ENCODE peak calls at places on chromosomes 2 and 18, in eight cellular contexts. A is MM.1S; N is activated CD8-positive, alpha-beta T cell treated with anti-CD3 and anti-CD28 coated beads for 36 hours; P is PC-9; D is fibroblast of the aortic adventitia; K is GM12865; Q is Peyer's patch; L is right atrium auricular region. Z is an unnamed sample.

GRCh38 chr2:232353096-232353495 is 25.5 kb upstream of the ALPP start:
- DNase-seq in A (no peak), N (no peak), P (no peak), D (no peak), K (no peak), Q (no peak), L (no peak), Z (no peak)

GRCh38 chr2:65483763-65484162 is 51.4 kb upstream of the SPRED2 start:
- DNase-seq in A (no peak), N (no peak), P (no peak), D (no peak), K (no peak), Q (no peak), L (no peak), Z (no peak)

GRCh38 chr2:28423856-28424605 is 31.4 kb downstream of the FOSL2 start:
- DNase-seq in A (no peak), N (peak; percentile 71), P (no peak), D (peak; percentile 34), K (no peak), Q (peak; percentile 40), L (no peak), Z (no peak)

GRCh38 chr2:236659758-236660150 is 90.1 kb downstream of the ACKR3 start:
- DNase-seq in A (no peak), N (no peak), P (no peak), D (peak; percentile 99), K (no peak), Q (no peak), L (peak; percentile 59), Z (peak; percentile 80)

GRCh38 chr2:28613616-28614501 is 118.0 kb downstream of the PLB1 start:
- DNase-seq in A (peak; percentile 6), N (peak; percentile 81), P (peak; percentile 81), D (no peak), K (no peak), Q (no peak), L (no peak), Z (no peak)

GRCh38 chr2:216159646-216160045 is 50.5 kb downstream of the XRCC5 start:
- DNase-seq in A (no peak), N (no peak), P (no peak), D (no peak), K (no peak), Q (no peak), L (no peak), Z (no peak)

GRCh38 chr2:159475793-159476192 is 140.6 kb downstream of the BAZ2B start:
- DNase-seq in A (no peak), N (no peak), P (no peak), D (no peak), K (no peak), Q (no peak), L (no peak), Z (no peak)

GRCh38 chr18:77346446-77346845 is 96.8 kb downstream of the GALR1 start:
- DNase-seq in A (no peak), N (no peak), P (no peak), D (peak; percentile 19), K (no peak), Q (no peak), L (no peak), Z (no peak)

GRCh38 chr2:147082850-147083522 is 761.8 kb upstream of the ACVR2A start:
- DNase-seq in A (peak; percentile 76), N (peak; percentile 52), P (peak; percentile 41), D (peak; percentile 87), K (peak; percentile 88), Q (no peak), L (no peak), Z (peak; percentile 46)

GRCh38 chr2:96174251-96175144 is 29.3 kb upstream of the DUSP2 start:
- DNase-seq in A (peak; percentile 72), N (peak; percentile 92), P (peak; percentile 82), D (peak; percentile 53), K (peak; percentile 85), Q (peak; percentile 85), L (peak; percentile 76), Z (no peak)

GRCh38 chr2:128543646-128544045 is 225.0 kb upstream of the HS6ST1 start:
- DNase-seq in A (no peak), N (no peak), P (peak; percentile 49), D (no peak), K (no peak), Q (no peak), L (no peak), Z (peak; percentile 17)

GRCh38 chr2:235820571-235820970 is 326.7 kb downstream of the AGAP1 start:
- DNase-seq in A (no peak), N (no peak), P (no peak), D (peak; percentile 29), K (no peak), Q (no peak), L (no peak), Z (no peak)

DNA sequence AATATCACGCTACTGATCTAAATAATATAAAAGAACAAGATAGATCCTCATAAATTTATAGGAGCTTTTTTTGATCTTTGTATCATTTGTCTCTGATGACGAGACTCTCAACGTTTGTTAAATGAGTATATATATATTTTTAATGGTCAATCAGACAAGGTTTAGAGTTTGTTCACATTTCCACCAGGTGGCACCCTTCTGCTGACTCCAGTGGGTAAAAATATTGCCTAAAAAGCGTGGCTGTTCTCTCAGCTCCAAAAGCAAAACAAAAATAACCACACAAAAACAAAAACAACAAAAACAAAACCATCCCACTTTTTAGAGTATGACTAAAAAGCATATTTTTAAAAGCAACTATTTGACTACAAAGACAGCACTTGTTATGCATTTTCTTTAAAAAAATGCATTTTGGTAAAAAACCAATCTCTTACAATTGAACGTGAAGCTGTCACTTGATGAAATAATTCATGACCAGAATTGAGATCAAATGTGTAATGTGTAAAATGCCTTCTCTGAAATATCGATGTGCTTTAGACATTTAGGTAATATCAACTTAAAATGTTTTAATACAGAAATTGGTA is 723.2 kb downstream of the DPP10 start:
- DNase-seq in A (peak; percentile 64), N (peak; percentile 8), P (peak; percentile 1), D (peak; percentile 13), K (peak; percentile 24), Q (no peak), L (no peak), Z (peak; percentile 19)
- TF ChIP-seq CTCF in A (peak; percentile 64), N (peak; percentile 46), P (peak; percentile 70), D (peak; percentile 40), K (peak; percentile 33), Q (peak; percentile 54), L (peak; percentile 49), Z (peak; percentile 56)

GRCh38 chr2:239106314-239106908 is 258.5 kb downstream of the TWIST2 start:
- DNase-seq in A (peak; percentile 10), N (peak; percentile 42), P (peak; percentile 72), D (peak; percentile 75), K (peak; percentile 41), Q (peak; percentile 71), L (no peak), Z (peak; percentile 45)
- TF ChIP-seq CTCF in A (no peak), N (no peak), P (peak; percentile 82), D (peak; percentile 73), K (peak; percentile 28), Q (peak; percentile 46), L (peak; percentile 60), Z (peak; percentile 87)

GRCh38 chr2:120914839-120915521 is 179.3 kb downstream of the GLI2 start:
- DNase-seq in A (no peak), N (no peak), P (peak; percentile 87), D (peak; percentile 93), K (no peak), Q (no peak), L (peak; percentile 92), Z (no peak)

GRCh38 chr2:120913972-120914838 is 178.5 kb downstream of the GLI2 start:
- DNase-seq in A (no peak), N (no peak), P (no peak), D (no peak), K (no peak), Q (no peak), L (no peak), Z (no peak)

GRCh38 chr2:120910069-120910468 is 174.4 kb downstream of the GLI2 start:
- DNase-seq in A (no peak), N (no peak), P (no peak), D (no peak), K (no peak), Q (no peak), L (no peak), Z (no peak)

GRCh38 chr2:120910956-120911951 is 175.6 kb downstream of the GLI2 start:
- DNase-seq in A (no peak), N (no peak), P (peak; percentile 55), D (peak; percentile 33), K (no peak), Q (no peak), L (no peak), Z (no peak)

DNA sequence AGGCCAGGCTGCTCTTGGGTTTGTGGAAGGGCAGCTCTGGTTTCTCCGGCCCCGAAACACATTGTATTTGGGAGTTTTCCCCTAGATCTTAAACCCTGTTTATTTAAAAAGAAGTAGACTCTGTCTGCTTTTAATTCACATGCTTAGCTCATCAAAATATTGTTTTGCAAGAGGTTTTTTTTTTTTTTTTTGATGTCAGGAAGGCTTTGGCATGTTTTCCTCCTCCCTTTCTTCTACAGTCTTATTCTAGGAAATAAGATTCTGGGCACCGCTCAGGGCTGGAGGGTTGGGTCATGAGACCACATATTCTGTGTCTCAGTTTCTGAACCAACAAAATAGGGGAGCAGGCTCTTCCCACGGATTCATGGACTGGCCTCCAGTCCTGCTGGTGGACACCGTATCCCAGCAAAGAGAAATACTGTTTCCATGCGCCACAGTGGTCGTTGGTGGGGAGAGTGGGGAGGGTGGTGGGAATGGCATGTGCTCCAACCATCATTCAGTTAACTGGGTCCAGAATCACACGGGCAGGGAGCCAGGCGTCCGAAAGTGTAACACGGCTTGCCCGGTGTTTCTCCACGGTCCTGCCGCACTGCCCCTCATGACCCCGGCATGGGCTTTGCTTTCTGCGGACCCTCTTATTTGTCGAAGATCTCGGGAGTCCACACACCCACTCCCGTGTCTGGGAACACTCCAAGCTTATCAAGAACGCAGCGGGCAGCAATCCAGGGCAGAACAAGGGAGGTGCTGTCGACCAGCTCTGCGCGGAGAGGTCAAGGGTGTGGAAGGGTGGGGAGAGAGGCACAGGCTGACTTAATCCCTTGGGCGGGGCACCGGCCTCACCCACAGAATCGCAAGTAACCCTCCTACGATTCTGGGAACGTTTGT is 176.7 kb downstream of the GLI2 start:
- DNase-seq in A (no peak), N (no peak), P (peak; percentile 75), D (peak; percentile 95), K (no peak), Q (peak; percentile 74), L (peak; percentile 79), Z (no peak)
- TF ChIP-seq CTCF in A (no peak), N (no peak), P (no peak), D (no peak), K (no peak), Q (no peak), L (no peak), Z (no peak)

DNA sequence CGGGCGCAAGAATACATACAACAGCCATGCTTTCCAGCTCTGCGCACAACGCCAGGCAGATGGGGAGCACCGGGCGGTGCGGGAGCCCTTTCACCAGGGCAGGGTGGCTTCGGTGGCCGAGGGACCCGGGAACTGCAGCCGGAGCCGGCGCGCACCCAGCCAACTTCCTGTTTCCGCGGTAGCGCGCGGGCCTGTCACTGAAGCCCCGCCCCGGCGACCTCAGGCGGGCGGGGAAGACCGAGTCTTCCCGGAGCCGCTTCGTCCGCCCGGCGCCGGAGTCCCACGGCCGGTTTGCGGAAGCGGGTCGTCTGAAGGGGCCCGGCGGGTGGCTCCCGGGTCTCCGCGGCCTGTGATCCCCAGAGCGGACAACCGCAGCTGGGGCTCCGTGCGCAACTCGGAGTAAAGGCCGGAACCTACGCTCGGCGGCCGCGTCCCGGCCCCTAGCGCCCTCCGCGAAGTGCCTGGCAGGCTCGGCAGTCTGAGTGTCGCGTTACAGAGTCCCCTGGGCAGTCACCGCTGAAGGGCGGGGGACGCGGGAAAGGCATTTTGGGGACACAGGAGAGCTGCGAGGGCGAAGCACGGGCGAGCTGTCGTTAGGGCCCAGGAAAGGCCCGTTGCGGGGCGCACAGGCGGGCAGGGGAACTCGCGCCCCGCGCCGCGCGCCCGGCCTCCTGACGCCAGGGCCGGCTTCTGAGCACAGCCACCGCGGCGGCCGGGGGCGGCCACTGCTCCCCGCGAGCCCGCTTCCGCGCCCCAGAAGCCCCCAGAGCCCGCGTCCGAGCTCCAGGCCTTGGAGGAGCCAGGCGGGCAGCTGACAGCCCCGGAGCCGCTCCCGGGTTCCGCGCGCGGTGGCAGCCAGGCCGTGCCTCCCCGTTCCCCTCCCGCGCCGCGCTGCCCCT is at the start of gene MPPE1:
- DNase-seq in A (peak; percentile 88), N (peak; percentile 90), P (peak; percentile 89), D (peak; percentile 75), K (peak; percentile 95), Q (peak; percentile 93), L (peak; percentile 88), Z (peak; percentile 58)
- TF ChIP-seq CTCF in A (no peak), N (no peak), P (no peak), D (no peak), K (no peak), Q (no peak), L (no peak), Z (no peak)